ENCODE peak calls at places on chromosomes 6 and 20, in seven cellular contexts. K is retina; A is Daoy; B is T-helper 1 cell; F is AG09309; M is GM04504; T is activated CD8-positive, alpha-beta memory T cell treated with anti-CD3 and anti-CD28 coated beads, Interleukin-2, amount 50 U/mL, for 4 hours. Z is an unnamed sample.

GRCh38 chr6:138690975-138691594 is 82.5 kb upstream of the CCDC28A start:
- DNase-seq in K (peak; percentile 31), A (no peak), B (no peak), F (no peak), M (no peak), T (no peak), Z (no peak)

GRCh38 chr6:33116881-33117711 is 41.3 kb downstream of the HLA-DPB1 start:
- DNase-seq in K (peak; percentile 57), A (peak; percentile 22), B (no peak), F (no peak), M (no peak), T (peak; percentile 21), Z (no peak)

GRCh38 chr6:100465701-100466409 is 1.1 kb upstream of the SIM1 start:
- DNase-seq in K (peak; percentile 64), A (no peak), B (no peak), F (no peak), M (no peak), T (no peak), Z (no peak)

GRCh38 chr20:46308258-46309157 is at the start of gene CDH22:
- DNase-seq in K (peak; percentile 73), A (peak; percentile 77), B (peak; percentile 26), F (no peak), M (no peak), T (peak; percentile 21), Z (peak; percentile 27)

GRCh38 chr6:30568245-30568644 is 3.0 kb upstream of the ABCF1 start:
- DNase-seq in K (no peak), A (no peak), B (peak; percentile 29), F (no peak), M (no peak), T (peak; percentile 31), Z (no peak)

GRCh38 chr6:82875573-82876185 is 190.0 kb downstream of the UBE3D start:
- DNase-seq in K (no peak), A (peak; percentile 91), B (no peak), F (peak; percentile 37), M (peak; percentile 41), T (no peak), Z (peak; percentile 86)

GRCh38 chr6:39102821-39103136 is 12.2 kb downstream of the SAYSD1 start:
- DNase-seq in K (no peak), A (no peak), B (no peak), F (no peak), M (no peak), T (no peak), Z (no peak)

GRCh38 chr6:135141728-135142127 is 39.4 kb upstream of the MYB start:
- DNase-seq in K (no peak), A (no peak), B (no peak), F (no peak), M (no peak), T (no peak), Z (no peak)

GRCh38 chr6:35611235-35611634 is 77.5 kb downstream of the FKBP5 start:
- DNase-seq in K (no peak), A (no peak), B (peak; percentile 66), F (peak; percentile 35), M (peak; percentile 32), T (peak; percentile 25), Z (no peak)

GRCh38 chr6:14068133-14068532 is 49.4 kb upstream of the CD83 start:
- DNase-seq in K (no peak), A (peak; percentile 80), B (no peak), F (peak; percentile 73), M (no peak), T (no peak), Z (peak; percentile 14)

GRCh38 chr6:105609375-105609991 is 206.6 kb upstream of the PREP start:
- DNase-seq in K (no peak), A (peak; percentile 69), B (no peak), F (no peak), M (no peak), T (no peak), Z (peak; percentile 30)

GRCh38 chr6:115740907-115741306 is 319.8 kb downstream of the FRK start:
- DNase-seq in K (no peak), A (no peak), B (no peak), F (no peak), M (no peak), T (no peak), Z (no peak)

GRCh38 chr6:108598316-108598863 is 37.7 kb downstream of the FOXO3 start:
- DNase-seq in K (no peak), A (peak; percentile 80), B (peak; percentile 61), F (peak; percentile 92), M (peak; percentile 76), T (no peak), Z (no peak)

GRCh38 chr20:2123720-2124119 is 22.1 kb downstream of the STK35 start:
- DNase-seq in K (no peak), A (no peak), B (no peak), F (no peak), M (no peak), T (no peak), Z (no peak)

GRCh38 chr6:43052842-43053544 is 658 bp downstream of the CUL7 start:
- DNase-seq in K (no peak), A (peak; percentile 41), B (peak; percentile 18), F (no peak), M (no peak), T (peak; percentile 28), Z (peak; percentile 53)

GRCh38 chr6:57207141-57207540 is 15.0 kb downstream of the RAB23 start:
- DNase-seq in K (no peak), A (peak; percentile 35), B (no peak), F (no peak), M (peak; percentile 9), T (no peak), Z (no peak)

GRCh38 chr6:3432416-3432815 is 24.4 kb downstream of the SLC22A23 start:
- DNase-seq in K (no peak), A (no peak), B (no peak), F (no peak), M (no peak), T (no peak), Z (no peak)

GRCh38 chr6:9745476-9745875 is 669.4 kb downstream of the TFAP2A start:
- DNase-seq in K (no peak), A (peak; percentile 42), B (no peak), F (no peak), M (no peak), T (no peak), Z (no peak)

GRCh38 chr6:112931835-112932234 is 584.7 kb downstream of the RFPL4B start:
- DNase-seq in K (no peak), A (peak; percentile 75), B (no peak), F (peak; percentile 46), M (peak; percentile 58), T (no peak), Z (peak; percentile 85)

GRCh38 chr6:136753624-136754023 is 38.7 kb downstream of the MAP3K5 start:
- DNase-seq in K (no peak), A (no peak), B (peak; percentile 86), F (no peak), M (no peak), T (peak; percentile 56), Z (no peak)

GRCh38 chr6:21769405-21769851 is 175.9 kb downstream of the SOX4 start:
- DNase-seq in K (no peak), A (peak; percentile 83), B (no peak), F (peak; percentile 81), M (peak; percentile 59), T (no peak), Z (peak; percentile 94)

GRCh38 chr6:97322811-97323210 is 39.8 kb upstream of the MMS22L start:
- DNase-seq in K (no peak), A (no peak), B (no peak), F (peak; percentile 17), M (peak; percentile 36), T (no peak), Z (no peak)

GRCh38 chr6:143705564-143705963 is 27.8 kb downstream of the PHACTR2 start:
- DNase-seq in K (no peak), A (no peak), B (no peak), F (no peak), M (no peak), T (no peak), Z (no peak)

GRCh38 chr20:61975411-61975810 is 90.3 kb downstream of the TAF4 start:
- DNase-seq in K (no peak), A (no peak), B (no peak), F (no peak), M (no peak), T (no peak), Z (no peak)

GRCh38 chr20:48897298-48898044 is 24.0 kb upstream of the ARFGEF2 start:
- DNase-seq in K (no peak), A (peak; percentile 79), B (no peak), F (peak; percentile 63), M (peak; percentile 74), T (no peak), Z (peak; percentile 64)

GRCh38 chr6:32627249-32627648 is 10.0 kb upstream of the HLA-DQA1 start:
- DNase-seq in K (no peak), A (no peak), B (peak; percentile 47), F (no peak), M (no peak), T (no peak), Z (no peak)

GRCh38 chr20:33793011-33793931 is 17.9 kb upstream of the CHMP4B start:
- DNase-seq in K (peak; percentile 29), A (no peak), B (no peak), F (peak; percentile 18), M (no peak), T (no peak), Z (peak; percentile 74)

GRCh38 chr20:63766695-63767426 is 27.3 kb downstream of the SLC2A4RG start:
- DNase-seq in K (no peak), A (no peak), B (no peak), F (no peak), M (no peak), T (no peak), Z (no peak)

GRCh38 chr6:42453027-42453648 is 1.4 kb upstream of the TRERF1 start:
- DNase-seq in K (peak; percentile 94), A (peak; percentile 97), B (peak; percentile 84), F (peak; percentile 57), M (peak; percentile 86), T (peak; percentile 75), Z (peak; percentile 52)

Z was measured in endothelial cell of umbilical vein.